ENCODE peak calls at places on chromosomes 3 and 15, in four cellular contexts. L is AG09309, F is fibroblast of lung, E is breast epithelium. M is an unnamed sample.

GRCh38 chr15:83285979-83286553 is 1.6 kb upstream of the BNC1 start:
- DNase-seq in L (peak), F (peak), E (no peak), M (no peak)

GRCh38 chr15:81073796-81074195 is 60.3 kb upstream of the CFAP161 start:
- DNase-seq in L (no peak), F (no peak), E (no peak), M (no peak)

GRCh38 chr3:64157150-64158035 is 67.9 kb downstream of the PRICKLE2 start:
- DNase-seq in L (no peak), F (no peak), E (peak), M (no peak)

GRCh38 chr3:62027796-62028195 is 345.6 kb downstream of the FEZF2 start:
- DNase-seq in L (no peak), F (peak), E (no peak), M (no peak)

GRCh38 chr3:144662729-144663128 is 691.1 kb downstream of the DIPK2A start:
- DNase-seq in L (no peak), F (no peak), E (no peak), M (no peak)

GRCh38 chr15:25095179-25095578 is 140.4 kb downstream of the SNRPN start:
- DNase-seq in L (no peak), F (no peak), E (no peak), M (no peak)

GRCh38 chr3:20125912-20126311 is 60.1 kb downstream of the SGO1 start:
- DNase-seq in L (no peak), F (no peak), E (no peak), M (no peak)

GRCh38 chr3:139937674-139938279 is 2.8 kb downstream of the CLSTN2 start:
- DNase-seq in L (peak), F (peak), E (no peak), M (peak)

GRCh38 chr3:174620855-174621457 is 238.2 kb upstream of the NAALADL2 start:
- DNase-seq in L (no peak), F (no peak), E (no peak), M (no peak)

GRCh38 chr15:25022233-25022632 is 67.4 kb downstream of the SNRPN start:
- DNase-seq in L (no peak), F (peak), E (no peak), M (no peak)

GRCh38 chr3:141530133-141530768 is 43.4 kb downstream of the RASA2 start:
- DNase-seq in L (peak), F (peak), E (no peak), M (no peak)

GRCh38 chr15:94546838-94547237 is 315.5 kb downstream of the MCTP2 start:
- DNase-seq in L (no peak), F (no peak), E (no peak), M (no peak)

GRCh38 chr3:193350744-193351143 is 27.8 kb downstream of the ATP13A5 start:
- DNase-seq in L (no peak), F (no peak), E (no peak), M (no peak)

GRCh38 chr3:151067158-151067557 is 18.3 kb upstream of the MED12L start:
- DNase-seq in L (no peak), F (no peak), E (no peak), M (no peak)

GRCh38 chr3:159787191-159787590 is 201.4 kb upstream of the IL12A start:
- DNase-seq in L (peak), F (peak), E (no peak), M (no peak)

GRCh38 chr3:130093741-130094391 is 12.2 kb downstream of the ALG1L2 start:
- DNase-seq in L (no peak), F (no peak), E (no peak), M (no peak)

GRCh38 chr3:45035441-45036301 is 9.6 kb downstream of the CLEC3B start:
- DNase-seq in L (no peak), F (no peak), E (no peak), M (no peak)

GRCh38 chr15:77417642-77418041 is 2.3 kb downstream of the PEAK1 start:
- DNase-seq in L (no peak), F (peak), E (no peak), M (no peak)

GRCh38 chr3:192566706-192567290 is 160.5 kb downstream of the FGF12 start:
- DNase-seq in L (peak), F (peak), E (peak), M (no peak)

GRCh38 chr3:42803800-42804112 is 534 bp downstream of the HIGD1A start:
- DNase-seq in L (no peak), F (peak), E (no peak), M (no peak)

GRCh38 chr3:163916596-163917560 is 1161.4 kb downstream of the SI start:
- DNase-seq in L (no peak), F (no peak), E (no peak), M (no peak)

GRCh38 chr15:66147440-66147839 is 106.1 kb downstream of the MEGF11 start:
- DNase-seq in L (no peak), F (no peak), E (no peak), M (no peak)

GRCh38 chr3:76438971-76439370 is 600.9 kb upstream of the ROBO2 start:
- DNase-seq in L (no peak), F (peak), E (no peak), M (no peak)

GRCh38 chr3:61594144-61594977 is 33.0 kb downstream of the PTPRG start:
- DNase-seq in L (no peak), F (no peak), E (no peak), M (no peak)

M was measured in GOT3.